ENCODE peak calls at places on chromosomes 11 and 22, in six cellular contexts. H, F, I, A, K and V are unnamed samples.

GRCh38 chr11:39724404-39724803 is 1735.0 kb downstream of the LRRC4C start:
- DNase-seq in A (no peak), K (no peak), F (no peak), H (no peak), I (no peak), V (no peak)

GRCh38 chr11:112518371-112518770 is 257.7 kb upstream of the PLET1 start:
- DNase-seq in A (no peak), I (no peak), F (no peak), H (no peak), K (no peak), V (no peak)

GRCh38 chr22:42078469-42079318 is 806 bp upstream of the SMDT1 start:
- DNase-seq in H (peak; percentile 30), K (peak; percentile 16), I (no peak), F (no peak), A (peak; percentile 24), V (no peak)

GRCh38 chr22:23512738-23513137 is 67.4 kb downstream of the IGLL1 start:
- DNase-seq in K (no peak), A (no peak), H (no peak), F (no peak), I (no peak), V (no peak)

GRCh38 chr11:13208921-13209320 is 68.7 kb upstream of the BMAL1 start:
- DNase-seq in F (no peak), I (no peak), K (no peak), A (peak; percentile 66), H (no peak), V (no peak)

GRCh38 chr22:46147471-46148267 is 2.7 kb upstream of the PPARA start:
- DNase-seq in F (peak; percentile 35), A (no peak), I (no peak), H (no peak), K (no peak), V (no peak)

GRCh38 chr11:62120466-62120865 is 3.3 kb upstream of the INCENP start:
- DNase-seq in K (no peak), A (no peak), I (no peak), F (no peak), H (no peak), V (no peak)

GRCh38 chr11:541433-541885 is 4.1 kb downstream of the LRRC56 start:
- DNase-seq in K (no peak), I (no peak), H (no peak), A (no peak), F (peak; percentile 41), V (no peak)

GRCh38 chr11:27282806-27283205 is 80.2 kb downstream of the CCDC34 start:
- DNase-seq in I (peak; percentile 19), K (no peak), F (no peak), H (peak; percentile 45), A (peak; percentile 57), V (no peak)

GRCh38 chr22:35525687-35526332 is 14.8 kb upstream of the RASD2 start:
- DNase-seq in A (no peak), I (no peak), K (no peak), F (no peak), H (no peak), V (no peak)